ENCODE peak calls at places on chromosomes 2 and 18, in six cellular contexts. I is testis, R is OCI-LY7, H is A549, J is heart right ventricle, C is left lung. Z is an unnamed sample. For H3K4me1, the result is how much of the 10 kb centered on the place peaks cover.

GRCh38 chr18:27808678-27809077 is 368.3 kb downstream of the CDH2 start:
- DNase-seq in R (no peak), H (no peak), J (no peak), I (no peak), C (no peak), Z (peak)

GRCh38 chr2:62539892-62540785 is 34.1 kb upstream of the TMEM17 start:
- DNase-seq in C (no peak), H (no peak), R (no peak), J (no peak), I (no peak), Z (no peak)

GRCh38 chr2:240644171-240644651 is 18.9 kb downstream of the GPR35 start:
- DNase-seq in H (no peak), J (no peak), I (no peak), C (peak), R (no peak), Z (no peak)

GRCh38 chr2:212745359-212745758 is 206.8 kb upstream of the ERBB4 start:
- DNase-seq in R (no peak), H (no peak), J (no peak), I (no peak), C (no peak), Z (no peak)

GRCh38 chr2:86765308-86765695 is 25.4 kb downstream of the CD8A start:
- DNase-seq in C (no peak), I (no peak), R (no peak), H (no peak), J (no peak), Z (no peak)

GRCh38 chr18:6405237-6406074 is 9.3 kb downstream of the L3MBTL4 start:
- DNase-seq in I (no peak), C (no peak), J (no peak), H (no peak), R (no peak), Z (no peak)

GRCh38 chr18:55381277-55381676 is 206.7 kb downstream of the TCF4 start:
- DNase-seq in H (no peak), R (no peak), C (no peak), J (no peak), I (no peak), Z (no peak)

GRCh38 chr2:170404846-170405245 is 226.9 kb downstream of the MYO3B start:
- DNase-seq in C (no peak), J (no peak), I (no peak), H (no peak), R (no peak), Z (no peak)

GRCh38 chr2:198036029-198036879 is 231.9 kb downstream of the PLCL1 start:
- DNase-seq in R (no peak), J (no peak), H (no peak), I (no peak), C (no peak), Z (no peak)

GRCh38 chr2:204110250-204111183 is 174.0 kb downstream of the ICOS start:
- DNase-seq in H (no peak), I (no peak), C (no peak), R (peak), J (no peak), Z (no peak)

GRCh38 chr2:235747001-235747867 is 253.4 kb downstream of the AGAP1 start:
- DNase-seq in H (no peak), R (no peak), I (no peak), J (no peak), C (no peak), Z (no peak)

GRCh38 chr2:21772624-21773023 is 648.9 kb downstream of the TDRD15 start:
- DNase-seq in I (no peak), H (no peak), J (no peak), R (no peak), C (no peak), Z (no peak)

GRCh38 chr2:10297950-10298349 is 4.8 kb upstream of the HPCAL1 start:
- DNase-seq in C (peak), I (no peak), J (no peak), H (peak), R (no peak), Z (no peak)

GRCh38 chr2:100606740-100607343 is 44.0 kb downstream of the PDCL3 start:
- DNase-seq in R (peak), I (peak), C (no peak), J (no peak), H (peak), Z (peak)

GRCh38 chr2:113167115-113167932 is 6.4 kb upstream of the PSD4 start:
- DNase-seq in C (peak), I (peak), R (no peak), H (no peak), J (no peak), Z (no peak)

GRCh38 chr2:205366336-205367060 is 315.8 kb upstream of the NRP2 start:
- DNase-seq in C (no peak), I (no peak), J (no peak), R (no peak), H (no peak), Z (peak)

GRCh38 chr18:37309059-37309458 is 256.5 kb downstream of the CELF4 start:
- DNase-seq in R (no peak), H (no peak), J (no peak), I (peak), C (no peak), Z (peak)

GRCh38 chr2:24515841-24516240 is 24.8 kb downstream of the NCOA1 start:
- DNase-seq in J (no peak), H (no peak), R (no peak), C (no peak), I (no peak), Z (peak)

GRCh38 chr2:68196120-68196716 is 38.5 kb downstream of the PNO1 start:
- DNase-seq in H (no peak), R (peak), I (peak), J (no peak), C (no peak), Z (no peak)

GRCh38 chr18:49345931-49346696 is 114.3 kb downstream of the DYM start:
- DNase-seq in R (no peak), I (no peak), J (no peak), H (no peak), C (no peak), Z (no peak)

GRCh38 chr2:667332-668000 is 9.7 kb downstream of the TMEM18 start:
- DNase-seq in J (no peak), C (no peak), R (peak), H (peak), I (no peak), Z (no peak)

GRCh38 chr2:53575606-53576360 is 191.8 kb upstream of the CHAC2 start:
- DNase-seq in C (no peak), I (peak), R (no peak), H (no peak), J (no peak), Z (no peak)

GRCh38 chr2:47069628-47070154 is 85.4 kb downstream of the STPG4 start:
- DNase-seq in I (no peak), J (peak), R (no peak), C (peak), H (peak), Z (peak)

GRCh38 chr2:222862915-222863544 is 2.2 kb downstream of the ACSL3 start:
- DNase-seq in C (no peak), H (no peak), R (no peak), I (no peak), J (no peak), Z (peak)

GRCh38 chr2:222861411-222862067 is 703 bp downstream of the ACSL3 start:
- DNase-seq in H (no peak), C (peak), R (peak), J (peak), I (peak), Z (no peak)

GRCh38 chr2:222860740-222861410 is at the start of gene ACSL3:
- DNase-seq in I (peak), J (peak), H (peak), R (peak), C (peak), Z (peak)

GRCh38 chr2:222862068-222862914 is 1.5 kb downstream of the ACSL3 start:
- DNase-seq in J (no peak), H (no peak), R (peak), C (no peak), I (peak), Z (peak)

GRCh38 chr2:222859786-222860726 is 780 bp upstream of the ACSL3 start:
- DNase-seq in H (peak), R (peak), I (peak), C (peak), J (peak), Z (peak)
- H3K4me3 ChIP-seq in H (peak), R (peak), I (peak), C (peak), J (peak), Z (peak)

GRCh38 chr2:69950241-69950640 is 11.2 kb downstream of the ASPRV1 start:
- DNase-seq in C (no peak), I (no peak), R (no peak), H (no peak), J (no peak), Z (no peak)

GRCh38 chr2:69954069-69954468 is 7.4 kb downstream of the ASPRV1 start:
- DNase-seq in J (no peak), C (no peak), H (no peak), I (no peak), R (peak), Z (no peak)

GRCh38 chr2:69955029-69955428 is 6.4 kb downstream of the ASPRV1 start:
- DNase-seq in R (no peak), H (no peak), I (no peak), C (no peak), J (no peak), Z (no peak)

GRCh38 chr2:69948963-69949645 is 12.3 kb downstream of the ASPRV1 start:
- DNase-seq in H (no peak), C (no peak), J (no peak), R (no peak), I (no peak), Z (no peak)

GRCh38 chr2:69952336-69953115 is 8.9 kb downstream of the ASPRV1 start:
- DNase-seq in I (no peak), H (no peak), C (no peak), J (no peak), R (no peak), Z (no peak)
- TF ChIP-seq CTCF in I (no peak), H (no peak), C (no peak), J (no peak), R (no peak), Z (no peak)

GRCh38 chr2:65369980-65370379 is 62.4 kb downstream of the SPRED2 start:
- DNase-seq in H (no peak), I (no peak), J (no peak), R (no peak), C (no peak), Z (no peak)
- H3K4me1 ChIP-seq in H (half or more), I (under half), J (half or more), R (half or more), C (half or more), Z (under half)

GRCh38 chr2:172821370-172822338 is 86.0 kb downstream of the RAPGEF4 start:
- DNase-seq in H (no peak), J (no peak), C (no peak), R (no peak), I (no peak), Z (peak)
- H3K4me3 ChIP-seq in H (no peak), J (peak), C (no peak), R (no peak), I (no peak), Z (no peak)

DNA sequence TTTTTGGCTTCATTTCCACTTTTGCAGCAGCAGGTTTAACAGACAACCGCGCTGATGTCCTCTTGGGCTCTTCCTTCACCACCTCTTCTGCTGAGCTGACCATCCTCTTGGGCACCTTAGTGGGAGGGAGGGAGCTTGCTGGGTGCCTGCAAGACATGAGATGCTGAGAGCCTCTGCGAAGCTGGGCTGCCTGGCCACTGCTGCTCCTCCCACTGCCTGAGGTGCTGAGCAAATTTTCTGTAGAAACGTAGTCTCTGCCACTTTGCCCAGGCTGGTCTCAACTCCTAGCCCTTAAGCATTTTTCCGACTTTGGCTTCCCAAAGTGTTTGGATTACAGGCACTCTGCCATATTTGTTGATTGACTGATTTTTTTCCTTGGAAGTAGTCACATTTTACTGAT is 422.2 kb upstream of the MC4R start:
- DNase-seq in R (no peak), J (no peak), H (no peak), I (no peak), C (no peak), Z (no peak)
- TF ChIP-seq CTCF in R (no peak), J (no peak), H (no peak), I (no peak), C (no peak), Z (no peak)

GRCh38 chr2:218883491-218884490 is 3.1 kb downstream of the WNT10A start:
- DNase-seq in R (peak), H (no peak), J (no peak), I (no peak), C (no peak), Z (no peak)

GRCh38 chr2:218885981-218886447 is 5.4 kb downstream of the WNT10A start:
- DNase-seq in I (no peak), J (no peak), H (no peak), C (no peak), R (peak), Z (no peak)

GRCh38 chr2:218886461-218886947 is 5.9 kb downstream of the WNT10A start:
- DNase-seq in C (no peak), J (no peak), H (no peak), I (no peak), R (no peak), Z (no peak)

GRCh38 chr2:218882866-218883366 is 2.3 kb downstream of the WNT10A start:
- DNase-seq in J (no peak), H (no peak), I (no peak), C (no peak), R (no peak), Z (no peak)

DNA sequence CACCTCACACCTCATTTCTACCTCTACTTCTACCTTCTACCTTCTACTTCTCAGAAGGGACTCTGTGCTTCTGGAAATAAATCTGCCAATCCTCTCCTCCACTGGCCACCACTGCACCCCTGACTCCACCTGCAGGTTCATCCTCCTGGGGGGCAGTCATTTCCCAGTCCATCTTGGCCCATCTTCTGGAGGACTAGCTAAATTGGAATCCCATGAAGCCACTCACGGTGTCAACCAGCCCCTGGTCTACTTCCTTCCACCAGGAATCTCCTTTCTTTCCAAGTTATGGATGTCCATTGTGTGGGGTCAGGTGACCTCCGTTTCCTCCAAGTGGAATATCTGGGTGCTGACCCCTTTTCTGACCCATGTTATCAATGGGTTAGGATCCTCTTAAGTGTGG is 3.9 kb downstream of the WNT10A start:
- DNase-seq in J (no peak), H (no peak), C (no peak), R (no peak), I (no peak), Z (no peak)
- H3K4me1 ChIP-seq in J (under half), H (under half), C (under half), R (half or more), I (under half), Z (under half)

GRCh38 chr18:10726198-10727068 is 200.6 kb downstream of the NAPG start:
- DNase-seq in H (no peak), J (peak), R (no peak), I (peak), C (no peak), Z (no peak)
- H3K4me3 ChIP-seq in H (no peak), J (peak), R (no peak), I (peak), C (no peak), Z (no peak)

GRCh38 chr2:43227830-43228280 is 1.4 kb upstream of the ZFP36L2 start:
- DNase-seq in H (peak), I (no peak), C (no peak), R (no peak), J (no peak), Z (peak)

GRCh38 chr2:43226558-43226954 is at the start of gene ZFP36L2:
- DNase-seq in H (peak), C (peak), I (peak), R (peak), J (peak), Z (peak)

GRCh38 chr2:43228341-43228751 is 1.9 kb upstream of the ZFP36L2 start:
- DNase-seq in J (no peak), C (no peak), H (no peak), R (peak), I (no peak), Z (no peak)

GRCh38 chr2:43225788-43226557 is 433 bp downstream of the ZFP36L2 start:
- DNase-seq in H (peak), J (peak), R (peak), I (peak), C (peak), Z (no peak)

GRCh38 chr2:43226955-43227829 is 786 bp upstream of the ZFP36L2 start:
- DNase-seq in I (peak), H (peak), C (peak), R (peak), J (peak), Z (peak)
- TF ChIP-seq CTCF in I (no peak), H (peak), C (no peak), R (peak), J (peak), Z (no peak)